ENCODE peak calls at places on chromosomes 7 and 10, in ten cellular contexts. One of them, this sample, is unnamed.

GRCh38 chr10:35822316-35822715 is 180.2 kb upstream of the FZD8 start:
- DNase-seq in ELR: peak; percentile 20
- DNase-seq in activated gamma-delta T cell treated with anti-CD3 and anti-CD28 coated beads, Interleukin-2, amount 50 U/mL, for 16 hours: no peak
- DNase-seq in LHCN-M2: peak; percentile 34
- DNase-seq in memory B cell: no peak
- DNase-seq in stimulated activated CD4-positive, alpha-beta T cell treated with anti-CD3 and anti-CD28 coated beads, TNF-alpha, amount 100 ng/mL, for 1 hour: no peak
- DNase-seq in activated CD8-positive, alpha-beta memory T cell treated with anti-CD3 and anti-CD28 coated beads, Interleukin-2, amount 50 U/mL, for 48 hours: no peak
- DNase-seq in HEK293T: peak; percentile 27
- DNase-seq in testis: peak; percentile 87
- DNase-seq in T-helper 17 cell: no peak
- DNase-seq in this sample: no peak

GRCh38 chr7:159153511-159153910 is 8.8 kb upstream of the VIPR2 start:
- DNase-seq in ELR: no peak
- DNase-seq in T-helper 17 cell: no peak
- DNase-seq in activated CD8-positive, alpha-beta memory T cell treated with anti-CD3 and anti-CD28 coated beads, Interleukin-2, amount 50 U/mL, for 48 hours: no peak
- DNase-seq in activated gamma-delta T cell treated with anti-CD3 and anti-CD28 coated beads, Interleukin-2, amount 50 U/mL, for 16 hours: no peak
- DNase-seq in testis: no peak
- DNase-seq in LHCN-M2: no peak
- DNase-seq in memory B cell: no peak
- DNase-seq in stimulated activated CD4-positive, alpha-beta T cell treated with anti-CD3 and anti-CD28 coated beads, TNF-alpha, amount 100 ng/mL, for 1 hour: no peak
- DNase-seq in HEK293T: no peak
- DNase-seq in this sample: no peak

GRCh38 chr7:101241015-101241363 is 3.4 kb upstream of the CLDN15 start:
- DNase-seq in HEK293T: no peak
- DNase-seq in LHCN-M2: no peak
- DNase-seq in activated CD8-positive, alpha-beta memory T cell treated with anti-CD3 and anti-CD28 coated beads, Interleukin-2, amount 50 U/mL, for 48 hours: no peak
- DNase-seq in ELR: no peak
- DNase-seq in memory B cell: no peak
- DNase-seq in T-helper 17 cell: no peak
- DNase-seq in testis: no peak
- DNase-seq in stimulated activated CD4-positive, alpha-beta T cell treated with anti-CD3 and anti-CD28 coated beads, TNF-alpha, amount 100 ng/mL, for 1 hour: no peak
- DNase-seq in activated gamma-delta T cell treated with anti-CD3 and anti-CD28 coated beads, Interleukin-2, amount 50 U/mL, for 16 hours: no peak
- DNase-seq in this sample: no peak

GRCh38 chr7:152760384-152761115 is 998 bp downstream of the ACTR3B start:
- DNase-seq in activated gamma-delta T cell treated with anti-CD3 and anti-CD28 coated beads, Interleukin-2, amount 50 U/mL, for 16 hours: no peak
- DNase-seq in memory B cell: no peak
- DNase-seq in stimulated activated CD4-positive, alpha-beta T cell treated with anti-CD3 and anti-CD28 coated beads, TNF-alpha, amount 100 ng/mL, for 1 hour: no peak
- DNase-seq in LHCN-M2: no peak
- DNase-seq in ELR: peak; percentile 32
- DNase-seq in activated CD8-positive, alpha-beta memory T cell treated with anti-CD3 and anti-CD28 coated beads, Interleukin-2, amount 50 U/mL, for 48 hours: no peak
- DNase-seq in HEK293T: no peak
- DNase-seq in T-helper 17 cell: no peak
- DNase-seq in testis: no peak
- DNase-seq in this sample: no peak

GRCh38 chr7:74585844-74586243 is 71.7 kb upstream of the GTF2I start:
- DNase-seq in LHCN-M2: no peak
- DNase-seq in activated gamma-delta T cell treated with anti-CD3 and anti-CD28 coated beads, Interleukin-2, amount 50 U/mL, for 16 hours: no peak
- DNase-seq in HEK293T: no peak
- DNase-seq in T-helper 17 cell: no peak
- DNase-seq in memory B cell: no peak
- DNase-seq in ELR: no peak
- DNase-seq in testis: no peak
- DNase-seq in activated CD8-positive, alpha-beta memory T cell treated with anti-CD3 and anti-CD28 coated beads, Interleukin-2, amount 50 U/mL, for 48 hours: no peak
- DNase-seq in stimulated activated CD4-positive, alpha-beta T cell treated with anti-CD3 and anti-CD28 coated beads, TNF-alpha, amount 100 ng/mL, for 1 hour: no peak
- DNase-seq in this sample: no peak

GRCh38 chr10:13788320-13788600 is 201.5 kb downstream of the PRPF18 start:
- DNase-seq in memory B cell: no peak
- DNase-seq in activated gamma-delta T cell treated with anti-CD3 and anti-CD28 coated beads, Interleukin-2, amount 50 U/mL, for 16 hours: no peak
- DNase-seq in LHCN-M2: peak; percentile 72
- DNase-seq in T-helper 17 cell: no peak
- DNase-seq in HEK293T: no peak
- DNase-seq in activated CD8-positive, alpha-beta memory T cell treated with anti-CD3 and anti-CD28 coated beads, Interleukin-2, amount 50 U/mL, for 48 hours: no peak
- DNase-seq in stimulated activated CD4-positive, alpha-beta T cell treated with anti-CD3 and anti-CD28 coated beads, TNF-alpha, amount 100 ng/mL, for 1 hour: no peak
- DNase-seq in testis: no peak
- DNase-seq in ELR: no peak
- DNase-seq in this sample: no peak

GRCh38 chr10:97234403-97234802 is 48.6 kb upstream of the SLIT1 start:
- DNase-seq in ELR: peak; percentile 61
- DNase-seq in activated gamma-delta T cell treated with anti-CD3 and anti-CD28 coated beads, Interleukin-2, amount 50 U/mL, for 16 hours: no peak
- DNase-seq in T-helper 17 cell: no peak
- DNase-seq in LHCN-M2: peak; percentile 49
- DNase-seq in testis: no peak
- DNase-seq in stimulated activated CD4-positive, alpha-beta T cell treated with anti-CD3 and anti-CD28 coated beads, TNF-alpha, amount 100 ng/mL, for 1 hour: no peak
- DNase-seq in HEK293T: peak; percentile 60
- DNase-seq in memory B cell: no peak
- DNase-seq in activated CD8-positive, alpha-beta memory T cell treated with anti-CD3 and anti-CD28 coated beads, Interleukin-2, amount 50 U/mL, for 48 hours: no peak
- DNase-seq in this sample: no peak

GRCh38 chr7:47539398-47540052 is 42.4 kb downstream of the TNS3 start:
- DNase-seq in ELR: peak; percentile 61
- DNase-seq in stimulated activated CD4-positive, alpha-beta T cell treated with anti-CD3 and anti-CD28 coated beads, TNF-alpha, amount 100 ng/mL, for 1 hour: no peak
- DNase-seq in testis: peak; percentile 64
- DNase-seq in activated gamma-delta T cell treated with anti-CD3 and anti-CD28 coated beads, Interleukin-2, amount 50 U/mL, for 16 hours: no peak
- DNase-seq in LHCN-M2: peak; percentile 37
- DNase-seq in HEK293T: no peak
- DNase-seq in activated CD8-positive, alpha-beta memory T cell treated with anti-CD3 and anti-CD28 coated beads, Interleukin-2, amount 50 U/mL, for 48 hours: no peak
- DNase-seq in T-helper 17 cell: no peak
- DNase-seq in memory B cell: no peak
- DNase-seq in this sample: no peak

GRCh38 chr7:152341039-152341913 is 94.5 kb downstream of the KMT2C start:
- DNase-seq in activated gamma-delta T cell treated with anti-CD3 and anti-CD28 coated beads, Interleukin-2, amount 50 U/mL, for 16 hours: no peak
- DNase-seq in stimulated activated CD4-positive, alpha-beta T cell treated with anti-CD3 and anti-CD28 coated beads, TNF-alpha, amount 100 ng/mL, for 1 hour: no peak
- DNase-seq in activated CD8-positive, alpha-beta memory T cell treated with anti-CD3 and anti-CD28 coated beads, Interleukin-2, amount 50 U/mL, for 48 hours: no peak
- DNase-seq in memory B cell: peak; percentile 13
- DNase-seq in HEK293T: peak; percentile 76
- DNase-seq in LHCN-M2: peak; percentile 75
- DNase-seq in ELR: peak; percentile 66
- DNase-seq in T-helper 17 cell: no peak
- DNase-seq in testis: peak; percentile 27
- DNase-seq in this sample: peak; percentile 56

GRCh38 chr7:123154231-123154860 is 45.4 kb downstream of the SLC13A1 start:
- DNase-seq in ELR: peak; percentile 58
- DNase-seq in activated gamma-delta T cell treated with anti-CD3 and anti-CD28 coated beads, Interleukin-2, amount 50 U/mL, for 16 hours: no peak
- DNase-seq in LHCN-M2: peak; percentile 87
- DNase-seq in HEK293T: peak; percentile 65
- DNase-seq in T-helper 17 cell: peak; percentile 4
- DNase-seq in testis: peak; percentile 91
- DNase-seq in activated CD8-positive, alpha-beta memory T cell treated with anti-CD3 and anti-CD28 coated beads, Interleukin-2, amount 50 U/mL, for 48 hours: peak; percentile 63
- DNase-seq in memory B cell: no peak
- DNase-seq in stimulated activated CD4-positive, alpha-beta T cell treated with anti-CD3 and anti-CD28 coated beads, TNF-alpha, amount 100 ng/mL, for 1 hour: no peak
- DNase-seq in this sample: peak; percentile 72

GRCh38 chr7:115782716-115783460 is 247.7 kb downstream of the TFEC start:
- DNase-seq in stimulated activated CD4-positive, alpha-beta T cell treated with anti-CD3 and anti-CD28 coated beads, TNF-alpha, amount 100 ng/mL, for 1 hour: no peak
- DNase-seq in HEK293T: peak; percentile 13
- DNase-seq in activated gamma-delta T cell treated with anti-CD3 and anti-CD28 coated beads, Interleukin-2, amount 50 U/mL, for 16 hours: no peak
- DNase-seq in T-helper 17 cell: no peak
- DNase-seq in activated CD8-positive, alpha-beta memory T cell treated with anti-CD3 and anti-CD28 coated beads, Interleukin-2, amount 50 U/mL, for 48 hours: no peak
- DNase-seq in memory B cell: no peak
- DNase-seq in ELR: no peak
- DNase-seq in LHCN-M2: peak; percentile 7
- DNase-seq in testis: no peak
- DNase-seq in this sample: no peak

GRCh38 chr7:115973381-115973780 is 57.2 kb downstream of the TFEC start:
- DNase-seq in testis: no peak
- DNase-seq in memory B cell: no peak
- DNase-seq in T-helper 17 cell: no peak
- DNase-seq in HEK293T: no peak
- DNase-seq in activated gamma-delta T cell treated with anti-CD3 and anti-CD28 coated beads, Interleukin-2, amount 50 U/mL, for 16 hours: no peak
- DNase-seq in stimulated activated CD4-positive, alpha-beta T cell treated with anti-CD3 and anti-CD28 coated beads, TNF-alpha, amount 100 ng/mL, for 1 hour: no peak
- DNase-seq in ELR: no peak
- DNase-seq in LHCN-M2: no peak
- DNase-seq in activated CD8-positive, alpha-beta memory T cell treated with anti-CD3 and anti-CD28 coated beads, Interleukin-2, amount 50 U/mL, for 48 hours: no peak
- DNase-seq in this sample: no peak

GRCh38 chr7:151128716-151129115 is 38.8 kb downstream of the GBX1 start:
- DNase-seq in testis: no peak
- DNase-seq in T-helper 17 cell: no peak
- DNase-seq in memory B cell: no peak
- DNase-seq in ELR: no peak
- DNase-seq in activated gamma-delta T cell treated with anti-CD3 and anti-CD28 coated beads, Interleukin-2, amount 50 U/mL, for 16 hours: no peak
- DNase-seq in stimulated activated CD4-positive, alpha-beta T cell treated with anti-CD3 and anti-CD28 coated beads, TNF-alpha, amount 100 ng/mL, for 1 hour: no peak
- DNase-seq in activated CD8-positive, alpha-beta memory T cell treated with anti-CD3 and anti-CD28 coated beads, Interleukin-2, amount 50 U/mL, for 48 hours: no peak
- DNase-seq in HEK293T: no peak
- DNase-seq in LHCN-M2: no peak
- DNase-seq in this sample: no peak

GRCh38 chr7:101590663-101591435 is 38.2 kb downstream of the MYL10 start:
- DNase-seq in T-helper 17 cell: no peak
- DNase-seq in ELR: no peak
- DNase-seq in HEK293T: peak; percentile 2
- DNase-seq in LHCN-M2: no peak
- DNase-seq in stimulated activated CD4-positive, alpha-beta T cell treated with anti-CD3 and anti-CD28 coated beads, TNF-alpha, amount 100 ng/mL, for 1 hour: no peak
- DNase-seq in activated gamma-delta T cell treated with anti-CD3 and anti-CD28 coated beads, Interleukin-2, amount 50 U/mL, for 16 hours: no peak
- DNase-seq in memory B cell: no peak
- DNase-seq in testis: no peak
- DNase-seq in activated CD8-positive, alpha-beta memory T cell treated with anti-CD3 and anti-CD28 coated beads, Interleukin-2, amount 50 U/mL, for 48 hours: peak; percentile 36
- DNase-seq in this sample: peak; percentile 40

GRCh38 chr10:86399514-86399878 is 32.9 kb upstream of the GRID1 start:
- DNase-seq in T-helper 17 cell: no peak
- DNase-seq in testis: no peak
- DNase-seq in HEK293T: no peak
- DNase-seq in ELR: no peak
- DNase-seq in memory B cell: no peak
- DNase-seq in activated CD8-positive, alpha-beta memory T cell treated with anti-CD3 and anti-CD28 coated beads, Interleukin-2, amount 50 U/mL, for 48 hours: no peak
- DNase-seq in activated gamma-delta T cell treated with anti-CD3 and anti-CD28 coated beads, Interleukin-2, amount 50 U/mL, for 16 hours: no peak
- DNase-seq in LHCN-M2: no peak
- DNase-seq in stimulated activated CD4-positive, alpha-beta T cell treated with anti-CD3 and anti-CD28 coated beads, TNF-alpha, amount 100 ng/mL, for 1 hour: no peak
- DNase-seq in this sample: no peak

GRCh38 chr7:2522780-2523433 is 3.3 kb downstream of the LFNG start:
- DNase-seq in ELR: peak; percentile 79
- DNase-seq in activated gamma-delta T cell treated with anti-CD3 and anti-CD28 coated beads, Interleukin-2, amount 50 U/mL, for 16 hours: no peak
- DNase-seq in memory B cell: no peak
- DNase-seq in HEK293T: no peak
- DNase-seq in stimulated activated CD4-positive, alpha-beta T cell treated with anti-CD3 and anti-CD28 coated beads, TNF-alpha, amount 100 ng/mL, for 1 hour: no peak
- DNase-seq in testis: peak; percentile 38
- DNase-seq in T-helper 17 cell: no peak
- DNase-seq in LHCN-M2: no peak
- DNase-seq in activated CD8-positive, alpha-beta memory T cell treated with anti-CD3 and anti-CD28 coated beads, Interleukin-2, amount 50 U/mL, for 48 hours: no peak
- DNase-seq in this sample: no peak

GRCh38 chr7:95686109-95686508 is 86.2 kb upstream of the DYNC1I1 start:
- DNase-seq in stimulated activated CD4-positive, alpha-beta T cell treated with anti-CD3 and anti-CD28 coated beads, TNF-alpha, amount 100 ng/mL, for 1 hour: no peak
- DNase-seq in LHCN-M2: peak; percentile 73
- DNase-seq in memory B cell: peak; percentile 39
- DNase-seq in testis: peak; percentile 71
- DNase-seq in HEK293T: peak; percentile 23
- DNase-seq in ELR: peak; percentile 62
- DNase-seq in activated CD8-positive, alpha-beta memory T cell treated with anti-CD3 and anti-CD28 coated beads, Interleukin-2, amount 50 U/mL, for 48 hours: no peak
- DNase-seq in T-helper 17 cell: no peak
- DNase-seq in activated gamma-delta T cell treated with anti-CD3 and anti-CD28 coated beads, Interleukin-2, amount 50 U/mL, for 16 hours: no peak
- DNase-seq in this sample: peak; percentile 52

GRCh38 chr7:87507446-87507845 is 32.0 kb upstream of the ABCB4 start:
- DNase-seq in ELR: no peak
- DNase-seq in T-helper 17 cell: no peak
- DNase-seq in stimulated activated CD4-positive, alpha-beta T cell treated with anti-CD3 and anti-CD28 coated beads, TNF-alpha, amount 100 ng/mL, for 1 hour: no peak
- DNase-seq in activated gamma-delta T cell treated with anti-CD3 and anti-CD28 coated beads, Interleukin-2, amount 50 U/mL, for 16 hours: no peak
- DNase-seq in HEK293T: no peak
- DNase-seq in memory B cell: no peak
- DNase-seq in testis: no peak
- DNase-seq in LHCN-M2: no peak
- DNase-seq in activated CD8-positive, alpha-beta memory T cell treated with anti-CD3 and anti-CD28 coated beads, Interleukin-2, amount 50 U/mL, for 48 hours: no peak
- DNase-seq in this sample: no peak

GRCh38 chr7:50333266-50333665 is 28.8 kb downstream of the IKZF1 start:
- DNase-seq in stimulated activated CD4-positive, alpha-beta T cell treated with anti-CD3 and anti-CD28 coated beads, TNF-alpha, amount 100 ng/mL, for 1 hour: no peak
- DNase-seq in memory B cell: no peak
- DNase-seq in testis: no peak
- DNase-seq in ELR: no peak
- DNase-seq in LHCN-M2: no peak
- DNase-seq in activated gamma-delta T cell treated with anti-CD3 and anti-CD28 coated beads, Interleukin-2, amount 50 U/mL, for 16 hours: no peak
- DNase-seq in activated CD8-positive, alpha-beta memory T cell treated with anti-CD3 and anti-CD28 coated beads, Interleukin-2, amount 50 U/mL, for 48 hours: peak; percentile 60
- DNase-seq in HEK293T: no peak
- DNase-seq in T-helper 17 cell: no peak
- DNase-seq in this sample: no peak

GRCh38 chr10:5559642-5560141 is 34.9 kb downstream of the CALML3 start:
- DNase-seq in memory B cell: no peak
- DNase-seq in activated gamma-delta T cell treated with anti-CD3 and anti-CD28 coated beads, Interleukin-2, amount 50 U/mL, for 16 hours: no peak
- DNase-seq in LHCN-M2: no peak
- DNase-seq in testis: no peak
- DNase-seq in T-helper 17 cell: no peak
- DNase-seq in stimulated activated CD4-positive, alpha-beta T cell treated with anti-CD3 and anti-CD28 coated beads, TNF-alpha, amount 100 ng/mL, for 1 hour: no peak
- DNase-seq in activated CD8-positive, alpha-beta memory T cell treated with anti-CD3 and anti-CD28 coated beads, Interleukin-2, amount 50 U/mL, for 48 hours: peak; percentile 10
- DNase-seq in HEK293T: no peak
- DNase-seq in ELR: peak; percentile 82
- DNase-seq in this sample: peak; percentile 5

GRCh38 chr7:106217089-106217542 is 67.7 kb downstream of the NAMPT start:
- DNase-seq in stimulated activated CD4-positive, alpha-beta T cell treated with anti-CD3 and anti-CD28 coated beads, TNF-alpha, amount 100 ng/mL, for 1 hour: no peak
- DNase-seq in ELR: peak; percentile 78
- DNase-seq in HEK293T: no peak
- DNase-seq in T-helper 17 cell: no peak
- DNase-seq in testis: peak; percentile 65
- DNase-seq in activated gamma-delta T cell treated with anti-CD3 and anti-CD28 coated beads, Interleukin-2, amount 50 U/mL, for 16 hours: no peak
- DNase-seq in memory B cell: no peak
- DNase-seq in activated CD8-positive, alpha-beta memory T cell treated with anti-CD3 and anti-CD28 coated beads, Interleukin-2, amount 50 U/mL, for 48 hours: no peak
- DNase-seq in LHCN-M2: peak; percentile 95
- DNase-seq in this sample: peak; percentile 95

GRCh38 chr10:46092523-46093195 is 46.6 kb upstream of the MSMB start:
- DNase-seq in activated gamma-delta T cell treated with anti-CD3 and anti-CD28 coated beads, Interleukin-2, amount 50 U/mL, for 16 hours: no peak
- DNase-seq in ELR: no peak
- DNase-seq in HEK293T: no peak
- DNase-seq in T-helper 17 cell: no peak
- DNase-seq in activated CD8-positive, alpha-beta memory T cell treated with anti-CD3 and anti-CD28 coated beads, Interleukin-2, amount 50 U/mL, for 48 hours: no peak
- DNase-seq in testis: no peak
- DNase-seq in stimulated activated CD4-positive, alpha-beta T cell treated with anti-CD3 and anti-CD28 coated beads, TNF-alpha, amount 100 ng/mL, for 1 hour: no peak
- DNase-seq in LHCN-M2: no peak
- DNase-seq in memory B cell: no peak
- DNase-seq in this sample: no peak

GRCh38 chr10:3727268-3727667 is 57.7 kb downstream of the KLF6 start:
- DNase-seq in activated CD8-positive, alpha-beta memory T cell treated with anti-CD3 and anti-CD28 coated beads, Interleukin-2, amount 50 U/mL, for 48 hours: no peak
- DNase-seq in activated gamma-delta T cell treated with anti-CD3 and anti-CD28 coated beads, Interleukin-2, amount 50 U/mL, for 16 hours: no peak
- DNase-seq in HEK293T: no peak
- DNase-seq in LHCN-M2: no peak
- DNase-seq in testis: no peak
- DNase-seq in T-helper 17 cell: no peak
- DNase-seq in memory B cell: no peak
- DNase-seq in ELR: no peak
- DNase-seq in stimulated activated CD4-positive, alpha-beta T cell treated with anti-CD3 and anti-CD28 coated beads, TNF-alpha, amount 100 ng/mL, for 1 hour: no peak
- DNase-seq in this sample: no peak

GRCh38 chr10:112953075-112953501 is 3.0 kb downstream of the TCF7L2 start:
- DNase-seq in testis: peak; percentile 43
- DNase-seq in memory B cell: no peak
- DNase-seq in HEK293T: no peak
- DNase-seq in ELR: peak; percentile 61
- DNase-seq in T-helper 17 cell: no peak
- DNase-seq in activated gamma-delta T cell treated with anti-CD3 and anti-CD28 coated beads, Interleukin-2, amount 50 U/mL, for 16 hours: no peak
- DNase-seq in activated CD8-positive, alpha-beta memory T cell treated with anti-CD3 and anti-CD28 coated beads, Interleukin-2, amount 50 U/mL, for 48 hours: no peak
- DNase-seq in LHCN-M2: peak; percentile 46
- DNase-seq in stimulated activated CD4-positive, alpha-beta T cell treated with anti-CD3 and anti-CD28 coated beads, TNF-alpha, amount 100 ng/mL, for 1 hour: no peak
- DNase-seq in this sample: no peak

GRCh38 chr7:157211710-157212109 is 73.0 kb downstream of the UBE3C start:
- DNase-seq in T-helper 17 cell: no peak
- DNase-seq in ELR: peak; percentile 47
- DNase-seq in testis: no peak
- DNase-seq in LHCN-M2: peak; percentile 97
- DNase-seq in HEK293T: no peak
- DNase-seq in activated gamma-delta T cell treated with anti-CD3 and anti-CD28 coated beads, Interleukin-2, amount 50 U/mL, for 16 hours: no peak
- DNase-seq in memory B cell: no peak
- DNase-seq in activated CD8-positive, alpha-beta memory T cell treated with anti-CD3 and anti-CD28 coated beads, Interleukin-2, amount 50 U/mL, for 48 hours: no peak
- DNase-seq in stimulated activated CD4-positive, alpha-beta T cell treated with anti-CD3 and anti-CD28 coated beads, TNF-alpha, amount 100 ng/mL, for 1 hour: no peak
- DNase-seq in this sample: no peak

GRCh38 chr10:122464158-122464510 is 2.8 kb downstream of the HTRA1 start:
- DNase-seq in LHCN-M2: no peak
- DNase-seq in ELR: no peak
- DNase-seq in testis: no peak
- DNase-seq in T-helper 17 cell: no peak
- DNase-seq in stimulated activated CD4-positive, alpha-beta T cell treated with anti-CD3 and anti-CD28 coated beads, TNF-alpha, amount 100 ng/mL, for 1 hour: no peak
- DNase-seq in memory B cell: no peak
- DNase-seq in activated CD8-positive, alpha-beta memory T cell treated with anti-CD3 and anti-CD28 coated beads, Interleukin-2, amount 50 U/mL, for 48 hours: peak; percentile 20
- DNase-seq in HEK293T: no peak
- DNase-seq in activated gamma-delta T cell treated with anti-CD3 and anti-CD28 coated beads, Interleukin-2, amount 50 U/mL, for 16 hours: no peak
- DNase-seq in this sample: no peak

GRCh38 chr7:117051808-117052207 is 98.5 kb downstream of the ST7 start:
- DNase-seq in stimulated activated CD4-positive, alpha-beta T cell treated with anti-CD3 and anti-CD28 coated beads, TNF-alpha, amount 100 ng/mL, for 1 hour: no peak
- DNase-seq in memory B cell: no peak
- DNase-seq in ELR: no peak
- DNase-seq in activated CD8-positive, alpha-beta memory T cell treated with anti-CD3 and anti-CD28 coated beads, Interleukin-2, amount 50 U/mL, for 48 hours: no peak
- DNase-seq in HEK293T: no peak
- DNase-seq in activated gamma-delta T cell treated with anti-CD3 and anti-CD28 coated beads, Interleukin-2, amount 50 U/mL, for 16 hours: no peak
- DNase-seq in testis: no peak
- DNase-seq in T-helper 17 cell: no peak
- DNase-seq in LHCN-M2: no peak
- DNase-seq in this sample: no peak

GRCh38 chr7:101160917-101161316 is 4.5 kb downstream of the VGF start:
- DNase-seq in activated CD8-positive, alpha-beta memory T cell treated with anti-CD3 and anti-CD28 coated beads, Interleukin-2, amount 50 U/mL, for 48 hours: no peak
- DNase-seq in ELR: no peak
- DNase-seq in stimulated activated CD4-positive, alpha-beta T cell treated with anti-CD3 and anti-CD28 coated beads, TNF-alpha, amount 100 ng/mL, for 1 hour: no peak
- DNase-seq in testis: no peak
- DNase-seq in LHCN-M2: no peak
- DNase-seq in memory B cell: no peak
- DNase-seq in T-helper 17 cell: no peak
- DNase-seq in activated gamma-delta T cell treated with anti-CD3 and anti-CD28 coated beads, Interleukin-2, amount 50 U/mL, for 16 hours: no peak
- DNase-seq in HEK293T: no peak
- DNase-seq in this sample: no peak